ENCODE peak calls at places on chromosomes 13 and 19, in four cellular contexts. One of them, this sample, is unnamed. For H3K36me3, the result is how much of the 10 kb centered on the place peaks cover.

GRCh38 chr19:23956051-23956450 is 41.4 kb downstream of the ZNF726 start:
- DNase-seq in CD4-positive, alpha-beta memory T cell: no peak
- DNase-seq in body of pancreas: no peak
- DNase-seq in fibroblast of lung: no peak
- DNase-seq in this sample: no peak

GRCh38 chr13:90732049-90732448 is 615.4 kb upstream of the MIR17HG start:
- DNase-seq in CD4-positive, alpha-beta memory T cell: no peak
- DNase-seq in body of pancreas: no peak
- DNase-seq in fibroblast of lung: no peak
- DNase-seq in this sample: no peak

GRCh38 chr19:628168-628567 is 5.2 kb downstream of the POLRMT start:
- DNase-seq in CD4-positive, alpha-beta memory T cell: no peak
- DNase-seq in body of pancreas: no peak
- DNase-seq in fibroblast of lung: no peak
- DNase-seq in this sample: peak

GRCh38 chr19:5586300-5587070 is 18.7 kb upstream of the TINCR start:
- DNase-seq in CD4-positive, alpha-beta memory T cell: no peak
- DNase-seq in body of pancreas: no peak
- DNase-seq in fibroblast of lung: no peak
- DNase-seq in this sample: peak

GRCh38 chr19:47418595-47419036 is 711 bp downstream of the MEIS3 start:
- DNase-seq in CD4-positive, alpha-beta memory T cell: no peak
- DNase-seq in body of pancreas: no peak
- DNase-seq in fibroblast of lung: no peak
- DNase-seq in this sample: peak

GRCh38 chr19:19946226-19946625 is 45.5 kb downstream of the ZNF93 start:
- DNase-seq in CD4-positive, alpha-beta memory T cell: no peak
- DNase-seq in body of pancreas: no peak
- DNase-seq in fibroblast of lung: no peak
- DNase-seq in this sample: no peak

GRCh38 chr19:52722062-52723005 is 12.5 kb downstream of the ZNF611 start:
- DNase-seq in CD4-positive, alpha-beta memory T cell: no peak
- DNase-seq in body of pancreas: no peak
- DNase-seq in fibroblast of lung: peak
- DNase-seq in this sample: no peak

GRCh38 chr13:43758834-43759233 is 27.9 kb downstream of the ENOX1 start:
- DNase-seq in CD4-positive, alpha-beta memory T cell: no peak
- DNase-seq in body of pancreas: no peak
- DNase-seq in fibroblast of lung: no peak
- DNase-seq in this sample: no peak

GRCh38 chr13:76622336-76623045 is 263.7 kb downstream of the KCTD12 start:
- DNase-seq in CD4-positive, alpha-beta memory T cell: no peak
- DNase-seq in body of pancreas: no peak
- DNase-seq in fibroblast of lung: peak
- DNase-seq in this sample: no peak

GRCh38 chr19:7636691-7637373 is at the start of gene STXBP2:
- DNase-seq in CD4-positive, alpha-beta memory T cell: peak
- DNase-seq in body of pancreas: peak
- DNase-seq in fibroblast of lung: no peak
- DNase-seq in this sample: peak

GRCh38 chr13:77928909-77929308 is 10.3 kb upstream of the EDNRB start:
- DNase-seq in CD4-positive, alpha-beta memory T cell: no peak
- DNase-seq in body of pancreas: no peak
- DNase-seq in fibroblast of lung: no peak
- DNase-seq in this sample: no peak

GRCh38 chr19:47761566-47761965 is 16.2 kb downstream of the NOP53 start:
- DNase-seq in CD4-positive, alpha-beta memory T cell: no peak
- DNase-seq in body of pancreas: no peak
- DNase-seq in fibroblast of lung: no peak
- DNase-seq in this sample: no peak

GRCh38 chr13:28820099-28821051 is at the start of gene MTUS2:
- DNase-seq in CD4-positive, alpha-beta memory T cell: no peak
- DNase-seq in body of pancreas: peak
- DNase-seq in fibroblast of lung: no peak
- DNase-seq in this sample: peak

GRCh38 chr13:45133396-45134118 is 13.2 kb downstream of the GTF2F2 start:
- DNase-seq in CD4-positive, alpha-beta memory T cell: no peak
- DNase-seq in body of pancreas: no peak
- DNase-seq in fibroblast of lung: peak
- DNase-seq in this sample: no peak

GRCh38 chr19:55270172-55270942 is 9.6 kb downstream of the HSPBP1 start:
- DNase-seq in CD4-positive, alpha-beta memory T cell: no peak
- DNase-seq in body of pancreas: no peak
- DNase-seq in fibroblast of lung: no peak
- DNase-seq in this sample: no peak

GRCh38 chr19:13094771-13095392 is 7.8 kb downstream of the LYL1 start:
- DNase-seq in CD4-positive, alpha-beta memory T cell: peak
- DNase-seq in body of pancreas: no peak
- DNase-seq in fibroblast of lung: no peak
- DNase-seq in this sample: peak

GRCh38 chr19:43425567-43426392 is 11.1 kb downstream of the TEX101 start:
- DNase-seq in CD4-positive, alpha-beta memory T cell: no peak
- DNase-seq in body of pancreas: peak
- DNase-seq in fibroblast of lung: peak
- DNase-seq in this sample: no peak

GRCh38 chr13:29817604-29818378 is 32.6 kb downstream of the UBL3 start:
- DNase-seq in CD4-positive, alpha-beta memory T cell: no peak
- DNase-seq in body of pancreas: no peak
- DNase-seq in fibroblast of lung: no peak
- DNase-seq in this sample: no peak

GRCh38 chr19:17751103-17751911 is at the start of gene FCHO1:
- DNase-seq in CD4-positive, alpha-beta memory T cell: peak
- DNase-seq in body of pancreas: peak
- DNase-seq in fibroblast of lung: no peak
- DNase-seq in this sample: peak

GRCh38 chr19:12555456-12555930 is 4.2 kb upstream of the ZNF564 start:
- DNase-seq in CD4-positive, alpha-beta memory T cell: no peak
- DNase-seq in body of pancreas: no peak
- DNase-seq in fibroblast of lung: no peak
- DNase-seq in this sample: peak

GRCh38 chr19:3796358-3796757 is 10.2 kb upstream of the MATK start:
- DNase-seq in CD4-positive, alpha-beta memory T cell: no peak
- DNase-seq in body of pancreas: no peak
- DNase-seq in fibroblast of lung: no peak
- DNase-seq in this sample: no peak

GRCh38 chr19:4495471-4495870 is 22.8 kb downstream of the PLIN4 start:
- DNase-seq in CD4-positive, alpha-beta memory T cell: no peak
- DNase-seq in body of pancreas: peak
- DNase-seq in fibroblast of lung: no peak
- DNase-seq in this sample: peak

GRCh38 chr19:50496189-50497029 is 14.6 kb downstream of the JOSD2 start:
- DNase-seq in CD4-positive, alpha-beta memory T cell: peak
- DNase-seq in body of pancreas: peak
- DNase-seq in fibroblast of lung: no peak
- DNase-seq in this sample: peak

GRCh38 chr19:16375157-16375935 is 50.7 kb downstream of the KLF2 start:
- DNase-seq in CD4-positive, alpha-beta memory T cell: no peak
- DNase-seq in body of pancreas: no peak
- DNase-seq in fibroblast of lung: no peak
- DNase-seq in this sample: no peak

GRCh38 chr19:48182434-48182833 is 12.0 kb downstream of the ZSWIM9 start:
- DNase-seq in CD4-positive, alpha-beta memory T cell: peak
- DNase-seq in body of pancreas: no peak
- DNase-seq in fibroblast of lung: no peak
- DNase-seq in this sample: peak

GRCh38 chr13:36915891-36916640 is 4.0 kb downstream of the SMAD9 start:
- DNase-seq in CD4-positive, alpha-beta memory T cell: no peak
- DNase-seq in body of pancreas: no peak
- DNase-seq in fibroblast of lung: no peak
- DNase-seq in this sample: no peak

GRCh38 chr13:19587635-19588300 is 26.4 kb upstream of the TPTE2 start:
- DNase-seq in CD4-positive, alpha-beta memory T cell: peak
- DNase-seq in body of pancreas: peak
- DNase-seq in fibroblast of lung: peak
- DNase-seq in this sample: no peak

GRCh38 chr13:112113355-112113754 is 46.4 kb downstream of the SOX1 start:
- DNase-seq in CD4-positive, alpha-beta memory T cell: no peak
- DNase-seq in body of pancreas: no peak
- DNase-seq in fibroblast of lung: no peak
- DNase-seq in this sample: no peak

GRCh38 chr19:1244693-1245451 is 3.3 kb downstream of the ATP5F1D start:
- DNase-seq in CD4-positive, alpha-beta memory T cell: no peak
- DNase-seq in body of pancreas: peak
- DNase-seq in fibroblast of lung: no peak
- DNase-seq in this sample: no peak

GRCh38 chr19:33946535-33947323 is 150.1 kb downstream of the KCTD15 start:
- DNase-seq in CD4-positive, alpha-beta memory T cell: no peak
- DNase-seq in body of pancreas: no peak
- DNase-seq in fibroblast of lung: no peak
- DNase-seq in this sample: no peak

GRCh38 chr13:76976929-76977328 is 15.0 kb upstream of the CLN5 start:
- DNase-seq in CD4-positive, alpha-beta memory T cell: no peak
- DNase-seq in body of pancreas: no peak
- DNase-seq in fibroblast of lung: no peak
- DNase-seq in this sample: no peak

GRCh38 chr19:5122121-5122400 is 153.1 kb downstream of the KDM4B start:
- DNase-seq in CD4-positive, alpha-beta memory T cell: no peak
- DNase-seq in body of pancreas: no peak
- DNase-seq in fibroblast of lung: no peak
- DNase-seq in this sample: no peak

GRCh38 chr19:44142014-44142523 is 715 bp downstream of the ZNF234 start:
- DNase-seq in CD4-positive, alpha-beta memory T cell: no peak
- DNase-seq in body of pancreas: peak
- DNase-seq in fibroblast of lung: peak
- DNase-seq in this sample: peak

GRCh38 chr13:99982021-99982740 is 597 bp downstream of the ZIC2 start:
- DNase-seq in CD4-positive, alpha-beta memory T cell: no peak
- DNase-seq in body of pancreas: no peak
- DNase-seq in fibroblast of lung: no peak
- DNase-seq in this sample: peak

GRCh38 chr19:18725755-18726416 is 42.4 kb downstream of the CRTC1 start:
- DNase-seq in CD4-positive, alpha-beta memory T cell: no peak
- DNase-seq in body of pancreas: no peak
- DNase-seq in fibroblast of lung: no peak
- DNase-seq in this sample: peak

GRCh38 chr19:48970923-48971395 is 5.8 kb downstream of the FTL start:
- DNase-seq in CD4-positive, alpha-beta memory T cell: peak
- DNase-seq in body of pancreas: peak
- DNase-seq in fibroblast of lung: peak
- DNase-seq in this sample: peak

DNA sequence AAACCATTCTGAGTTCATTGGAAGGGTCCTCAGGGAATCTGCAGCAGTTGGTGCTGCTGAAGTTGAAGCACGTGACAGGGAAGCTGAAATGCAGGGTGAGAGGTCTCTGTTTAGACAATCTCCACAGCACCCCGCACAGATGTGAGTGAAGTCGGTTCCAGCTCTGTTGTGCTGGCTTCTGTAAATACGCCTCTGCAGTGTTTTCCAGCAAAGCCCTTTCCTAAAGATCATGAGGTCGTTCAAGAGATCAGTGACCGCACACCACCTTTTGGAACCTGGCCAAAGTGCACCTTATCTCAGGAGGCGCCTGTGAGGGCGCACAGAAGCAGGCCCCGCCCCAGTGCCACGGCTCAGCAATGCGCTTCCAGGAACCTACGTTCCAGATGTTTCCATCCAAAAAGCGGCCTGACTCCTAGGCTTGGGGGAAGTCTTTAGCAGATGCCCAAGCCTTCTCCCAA is 10.8 kb downstream of the CUL4A start:
- DNase-seq in CD4-positive, alpha-beta memory T cell: no peak
- DNase-seq in body of pancreas: peak
- DNase-seq in fibroblast of lung: no peak
- DNase-seq in this sample: no peak
- H3K36me3 ChIP-seq in CD4-positive, alpha-beta memory T cell: under half
- H3K36me3 ChIP-seq in body of pancreas: under half
- H3K36me3 ChIP-seq in fibroblast of lung: under half
- H3K36me3 ChIP-seq in this sample: under half

GRCh38 chr13:50153401-50153800 is 138.2 kb downstream of the KCNRG start:
- DNase-seq in CD4-positive, alpha-beta memory T cell: no peak
- DNase-seq in body of pancreas: no peak
- DNase-seq in fibroblast of lung: no peak
- DNase-seq in this sample: no peak
- H3K4me3 ChIP-seq in CD4-positive, alpha-beta memory T cell: peak
- H3K4me3 ChIP-seq in body of pancreas: no peak
- H3K4me3 ChIP-seq in fibroblast of lung: no peak
- H3K4me3 ChIP-seq in this sample: no peak

GRCh38 chr19:45879971-45880370 is 6.0 kb downstream of the IRF2BP1 start:
- DNase-seq in CD4-positive, alpha-beta memory T cell: no peak
- DNase-seq in body of pancreas: no peak
- DNase-seq in fibroblast of lung: no peak
- DNase-seq in this sample: peak
- H3K36me3 ChIP-seq in CD4-positive, alpha-beta memory T cell: under half
- H3K36me3 ChIP-seq in body of pancreas: under half
- H3K36me3 ChIP-seq in fibroblast of lung: under half
- H3K36me3 ChIP-seq in this sample: under half

GRCh38 chr19:56838930-56839664 is 1.4 kb downstream of the PEG3 start:
- DNase-seq in CD4-positive, alpha-beta memory T cell: no peak
- DNase-seq in body of pancreas: peak
- DNase-seq in fibroblast of lung: peak
- DNase-seq in this sample: no peak
- H3K4me3 ChIP-seq in CD4-positive, alpha-beta memory T cell: peak
- H3K4me3 ChIP-seq in body of pancreas: no peak
- H3K4me3 ChIP-seq in fibroblast of lung: no peak
- H3K4me3 ChIP-seq in this sample: no peak

DNA sequence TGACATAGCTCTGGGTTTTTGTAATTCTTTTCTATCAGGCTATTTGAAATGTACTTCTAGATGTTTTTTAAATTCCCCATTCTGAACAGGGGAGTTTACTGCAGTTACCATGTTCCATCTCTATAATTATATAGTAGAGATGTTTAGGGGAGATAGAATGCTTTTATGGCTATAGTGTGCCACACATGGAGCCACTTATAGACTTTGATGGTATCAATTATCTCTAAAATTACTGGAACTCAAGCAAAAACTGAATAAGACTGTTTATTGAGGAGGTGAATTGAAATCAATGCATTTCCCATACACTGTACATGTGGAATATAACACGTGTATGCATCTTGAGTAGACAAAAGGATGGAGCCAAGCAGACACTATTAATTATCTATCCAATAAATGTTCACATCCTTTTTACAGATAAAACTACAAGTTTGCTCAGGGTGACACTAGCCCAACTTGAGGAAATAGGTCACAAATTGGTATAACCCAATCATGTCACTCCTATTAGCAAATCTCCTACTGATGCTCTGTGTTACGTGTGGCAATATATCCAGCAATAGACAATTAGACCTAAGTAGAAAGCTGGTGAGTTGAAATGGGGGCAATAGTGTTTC is 1882.6 kb downstream of the PCDH9 start:
- DNase-seq in CD4-positive, alpha-beta memory T cell: no peak
- DNase-seq in body of pancreas: no peak
- DNase-seq in fibroblast of lung: no peak
- DNase-seq in this sample: no peak
- H3K36me3 ChIP-seq in CD4-positive, alpha-beta memory T cell: under half
- H3K36me3 ChIP-seq in body of pancreas: under half
- H3K36me3 ChIP-seq in fibroblast of lung: under half
- H3K36me3 ChIP-seq in this sample: under half

GRCh38 chr13:46297338-46297737 is 85.6 kb downstream of the LRRC63 start:
- DNase-seq in CD4-positive, alpha-beta memory T cell: no peak
- DNase-seq in body of pancreas: no peak
- DNase-seq in fibroblast of lung: peak
- DNase-seq in this sample: no peak

GRCh38 chr13:46296465-46296822 is 84.7 kb downstream of the LRRC63 start:
- DNase-seq in CD4-positive, alpha-beta memory T cell: no peak
- DNase-seq in body of pancreas: no peak
- DNase-seq in fibroblast of lung: no peak
- DNase-seq in this sample: no peak

GRCh38 chr13:46295531-46296464 is 84.1 kb downstream of the LRRC63 start:
- DNase-seq in CD4-positive, alpha-beta memory T cell: peak
- DNase-seq in body of pancreas: peak
- DNase-seq in fibroblast of lung: peak
- DNase-seq in this sample: no peak

GRCh38 chr13:46296920-46297319 is 85.2 kb downstream of the LRRC63 start:
- DNase-seq in CD4-positive, alpha-beta memory T cell: no peak
- DNase-seq in body of pancreas: no peak
- DNase-seq in fibroblast of lung: peak
- DNase-seq in this sample: no peak
- H3K4me3 ChIP-seq in CD4-positive, alpha-beta memory T cell: no peak
- H3K4me3 ChIP-seq in body of pancreas: no peak
- H3K4me3 ChIP-seq in fibroblast of lung: no peak
- H3K4me3 ChIP-seq in this sample: no peak

This sample was measured in H7.